ENCODE peak calls at places on chromosomes 12 and 14, in six cellular contexts. X is pancreas; D is lower lobe of right lung; N is CD4-positive, alpha-beta memory T cell; S is body of pancreas; B is endothelial cell of umbilical vein. H is an unnamed sample. For H3K36me3 and H3K9me3, the result is how much of the 10 kb centered on the place peaks cover.

GRCh38 chr12:14621821-14622220 is 54.1 kb upstream of the PLBD1 start:
- DNase-seq in N (no peak), B (no peak), X (no peak), S (no peak), D (no peak), H (no peak)

GRCh38 chr12:76637807-76638206 is 78.2 kb upstream of the OSBPL8 start:
- DNase-seq in B (no peak), D (no peak), S (no peak), N (no peak), X (no peak), H (no peak)

GRCh38 chr12:78156751-78157150 is 326.1 kb downstream of the NAV3 start:
- DNase-seq in X (no peak), S (no peak), D (no peak), N (no peak), B (no peak), H (no peak)

GRCh38 chr12:132100306-132101065 is 43.6 kb downstream of the DDX51 start:
- DNase-seq in B (no peak), D (no peak), N (no peak), X (no peak), S (no peak), H (no peak)

GRCh38 chr14:36502558-36503508 is 17.2 kb downstream of the NKX2-1 start:
- DNase-seq in D (no peak), N (no peak), B (no peak), X (no peak), S (no peak), H (no peak)

GRCh38 chr12:50404307-50404706 is 3.6 kb downstream of the LARP4 start:
- DNase-seq in D (no peak), N (no peak), S (no peak), B (no peak), X (no peak), H (no peak)

GRCh38 chr14:33676135-33676566 is 274.7 kb downstream of the EGLN3 start:
- DNase-seq in X (no peak), N (no peak), D (peak), B (peak), S (peak), H (peak)

GRCh38 chr14:94681300-94682060 is 69.3 kb downstream of the SERPINA3 start:
- DNase-seq in S (peak), B (peak), N (no peak), D (no peak), X (peak), H (peak)

GRCh38 chr14:101654051-101654450 is 92.8 kb downstream of the DIO3 start:
- DNase-seq in N (no peak), S (no peak), X (no peak), D (no peak), B (no peak), H (no peak)

GRCh38 chr14:86501611-86502010 is 971.7 kb downstream of the FLRT2 start:
- DNase-seq in N (peak), B (no peak), S (no peak), X (no peak), D (no peak), H (peak)

GRCh38 chr12:128259556-128260070 is 7.4 kb upstream of the TMEM132C start:
- DNase-seq in D (no peak), X (peak), N (no peak), B (peak), S (peak), H (peak)

GRCh38 chr12:125065753-125066570 is 727 bp downstream of the AACS start:
- DNase-seq in S (no peak), D (no peak), N (no peak), X (no peak), B (no peak), H (no peak)

GRCh38 chr12:57182918-57183575 is 33.5 kb upstream of the NXPH4 start:
- DNase-seq in S (peak), N (peak), B (peak), X (peak), D (peak), H (peak)

GRCh38 chr12:109150124-109150640 is 33.8 kb downstream of the ACACB start:
- DNase-seq in B (no peak), D (no peak), S (no peak), X (no peak), N (no peak), H (peak)

GRCh38 chr14:24368562-24369252 is 723 bp downstream of the NFATC4 start:
- DNase-seq in S (peak), D (peak), N (peak), X (peak), B (peak), H (no peak)

GRCh38 chr12:16691624-16692023 is 85.7 kb upstream of the LMO3 start:
- DNase-seq in S (peak), X (peak), B (no peak), D (no peak), N (no peak), H (no peak)

GRCh38 chr14:69708586-69709169 is 58.3 kb upstream of the SRSF5 start:
- DNase-seq in N (peak), X (no peak), D (no peak), B (no peak), S (no peak), H (peak)

GRCh38 chr14:74906923-74907620 is 16.0 kb downstream of the RPS6KL1 start:
- DNase-seq in D (no peak), N (no peak), B (no peak), X (no peak), S (no peak), H (peak)

GRCh38 chr14:37810094-37810801 is 214.8 kb downstream of the TTC6 start:
- DNase-seq in S (no peak), X (no peak), N (no peak), D (no peak), B (no peak), H (no peak)

GRCh38 chr14:69741055-69741454 is 25.9 kb upstream of the SRSF5 start:
- DNase-seq in S (no peak), D (no peak), X (no peak), B (no peak), N (no peak), H (no peak)

GRCh38 chr12:108649668-108650067 is 16.0 kb upstream of the SELPLG start:
- DNase-seq in S (no peak), N (no peak), D (no peak), B (peak), X (no peak), H (no peak)

GRCh38 chr14:69956970-69957369 is 77.8 kb downstream of the SMOC1 start:
- DNase-seq in D (no peak), N (no peak), S (no peak), B (no peak), X (no peak), H (no peak)

GRCh38 chr14:32190713-32191112 is 11.1 kb upstream of the RNU6-7 start:
- DNase-seq in D (no peak), X (no peak), N (no peak), S (no peak), B (no peak), H (no peak)

GRCh38 chr12:101127521-101128219 is 82.4 kb downstream of the SLC5A8 start:
- DNase-seq in D (no peak), X (no peak), N (no peak), B (no peak), S (no peak), H (no peak)

GRCh38 chr12:101719566-101719965 is 19.7 kb downstream of the SYCP3 start:
- DNase-seq in B (no peak), X (no peak), D (no peak), S (no peak), N (no peak), H (peak)

GRCh38 chr14:54189358-54190354 is 207.2 kb upstream of the CDKN3 start:
- DNase-seq in D (no peak), N (no peak), S (no peak), X (no peak), B (peak), H (no peak)

GRCh38 chr14:94423465-94424056 is 29.0 kb downstream of the SERPINA11 start:
- DNase-seq in D (peak), S (peak), B (peak), X (peak), N (no peak), H (peak)

GRCh38 chr12:100576311-100577036 is 3.0 kb downstream of the GAS2L3 start:
- DNase-seq in D (no peak), B (peak), X (no peak), S (peak), N (no peak), H (peak)

GRCh38 chr12:1611775-1612174 is 17.3 kb upstream of the WNT5B start:
- DNase-seq in S (no peak), N (no peak), X (no peak), D (no peak), B (peak), H (no peak)

GRCh38 chr12:3777206-3777809 is 24.4 kb upstream of the CRACR2A start:
- DNase-seq in S (peak), D (no peak), N (peak), X (peak), B (peak), H (peak)

GRCh38 chr12:95959107-95959506 is 16.0 kb downstream of the AMDHD1 start:
- DNase-seq in X (no peak), S (no peak), D (no peak), N (no peak), B (peak), H (no peak)

GRCh38 chr12:99772274-99772673 is 124.7 kb downstream of the GARIN6 start:
- DNase-seq in D (no peak), B (no peak), N (no peak), X (no peak), S (no peak), H (no peak)

GRCh38 chr12:16475521-16475920 is 128.1 kb downstream of the MGST1 start:
- DNase-seq in N (no peak), B (no peak), D (no peak), S (no peak), X (no peak), H (no peak)

GRCh38 chr14:94056579-94057308 is 24.3 kb downstream of the DDX24 start:
- DNase-seq in S (no peak), B (no peak), N (peak), X (no peak), D (no peak), H (peak)

GRCh38 chr12:92044435-92044834 is 101.2 kb downstream of the BTG1 start:
- DNase-seq in B (no peak), X (no peak), N (no peak), D (no peak), S (no peak), H (no peak)

GRCh38 chr14:95490727-95491451 is 25.6 kb downstream of the SYNE3 start:
- DNase-seq in B (no peak), S (no peak), D (no peak), N (no peak), X (no peak), H (peak)

GRCh38 chr12:112782250-112782649 is 9.3 kb upstream of the RPH3A start:
- DNase-seq in D (no peak), X (no peak), B (no peak), N (no peak), S (no peak), H (no peak)

GRCh38 chr12:9364224-9365176 is 156.3 kb upstream of the PZP start:
- DNase-seq in D (no peak), N (peak), S (no peak), B (no peak), X (no peak), H (peak)

GRCh38 chr12:118397693-118398440 is 21.5 kb downstream of the SUDS3 start:
- DNase-seq in S (no peak), N (no peak), X (no peak), B (no peak), D (no peak), H (no peak)

GRCh38 chr14:25111061-25111601 is 61.2 kb upstream of the STXBP6 start:
- DNase-seq in B (no peak), S (peak), D (no peak), N (no peak), X (no peak), H (peak)

DNA sequence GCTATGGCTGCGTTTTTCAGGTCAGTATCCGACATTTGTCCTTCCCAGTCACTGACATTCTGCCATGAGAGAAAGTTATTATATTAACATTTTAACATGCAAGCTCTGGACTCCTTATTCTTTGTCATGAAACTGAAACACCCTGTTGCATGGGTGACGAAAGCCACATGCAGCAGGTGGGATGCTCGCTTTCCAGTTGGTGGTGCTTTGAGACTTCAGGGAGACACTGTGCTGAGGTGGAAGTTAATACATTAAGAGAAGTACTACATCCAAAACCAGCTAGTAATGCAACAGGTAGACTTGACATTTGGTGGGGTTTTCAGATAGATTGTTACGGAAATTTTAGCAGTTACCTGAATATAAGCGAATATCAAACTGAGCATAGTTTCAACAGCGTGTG is 32.8 kb upstream of the AMN start:
- DNase-seq in N (no peak), X (no peak), S (no peak), D (no peak), B (no peak), H (no peak)
- H3K36me3 ChIP-seq in N (under half), X (under half), S (under half), D (under half), B (under half), H (under half)

DNA sequence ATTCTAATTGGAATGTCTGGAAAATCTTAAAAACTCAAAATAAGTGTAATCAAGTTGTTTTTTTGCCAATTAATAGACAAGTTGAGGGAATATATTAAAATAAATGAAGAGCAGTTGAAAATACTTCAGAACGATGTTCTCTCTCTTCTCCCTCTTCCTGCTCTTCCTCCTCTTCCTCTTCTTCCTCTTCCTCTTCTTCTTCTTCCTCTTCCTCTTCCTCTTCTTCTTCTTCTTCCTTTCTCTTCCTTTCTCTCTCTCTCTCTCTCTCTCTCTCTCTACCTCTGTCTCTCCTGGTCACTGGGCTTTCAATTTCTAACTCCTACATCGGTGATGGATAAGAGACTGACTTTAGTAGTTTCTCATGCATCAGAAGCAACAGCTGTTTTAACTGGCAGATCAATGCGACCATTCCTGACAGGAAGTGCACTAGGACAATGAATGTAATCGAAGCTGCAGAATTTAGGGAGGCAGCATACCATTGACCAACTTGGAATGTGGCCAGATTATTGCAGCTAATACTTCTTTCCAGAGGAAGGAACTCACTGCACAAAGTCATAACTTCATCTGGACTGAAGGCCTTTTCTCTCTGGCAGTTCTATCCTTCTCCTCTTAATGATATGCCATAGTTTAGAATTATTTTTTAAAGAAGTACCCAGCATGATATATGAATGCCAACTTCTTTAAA is 13.8 kb upstream of the TMTC2 start:
- DNase-seq in X (no peak), S (no peak), B (no peak), N (no peak), D (no peak), H (no peak)
- H3K9me3 ChIP-seq in X (under half), S (under half), B (under half), N (under half), D (under half), H (under half)

GRCh38 chr12:85237320-85237719 is 42.7 kb upstream of the ALX1 start:
- DNase-seq in X (no peak), D (no peak), N (no peak), S (no peak), B (no peak), H (no peak)
- H3K36me3 ChIP-seq in X (under half), D (under half), N (under half), S (under half), B (under half), H (under half)

GRCh38 chr12:34394211-34395055 is 372.1 kb downstream of the ALG10 start:
- DNase-seq in B (no peak), X (peak), D (peak), S (no peak), N (no peak), H (no peak)
- H3K9me3 ChIP-seq in B (under half), X (under half), D (under half), S (under half), N (under half), H (under half)

DNA sequence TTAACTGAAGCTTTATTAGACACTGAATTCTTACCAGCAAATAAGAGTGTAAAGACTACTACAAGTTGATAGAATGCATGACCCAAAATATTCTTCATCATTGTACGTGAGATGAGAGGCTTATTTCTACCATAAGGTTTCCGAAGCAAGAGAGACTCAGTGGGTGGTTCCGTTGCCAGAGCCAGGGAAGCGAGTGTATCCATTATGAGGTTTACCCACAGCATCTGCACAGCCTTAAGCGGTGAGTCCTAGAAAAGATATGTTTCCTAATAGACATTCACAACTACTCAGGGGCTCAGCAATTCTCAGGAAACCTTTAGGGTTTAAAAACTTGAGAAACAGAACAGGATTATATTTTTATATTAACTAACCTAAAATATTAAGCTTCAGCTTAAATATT is 77.8 kb upstream of the POC1B start:
- DNase-seq in D (no peak), S (no peak), N (no peak), B (no peak), X (no peak), H (no peak)
- H3K36me3 ChIP-seq in D (half or more), S (under half), N (under half), B (under half), X (under half), H (under half)

GRCh38 chr14:77457115-77457521 is 283 bp downstream of the VIPAS39 start:
- DNase-seq in S (peak), N (no peak), D (no peak), B (no peak), X (no peak), H (no peak)

GRCh38 chr14:77457522-77458248 is at the start of the genes AHSA1 and VIPAS39:
- DNase-seq in D (peak), N (peak), B (peak), X (peak), S (peak), H (peak)

GRCh38 chr14:77455966-77456640 is 1.3 kb downstream of the VIPAS39 start:
- DNase-seq in N (no peak), B (no peak), S (no peak), X (no peak), D (no peak), H (no peak)

GRCh38 chr14:77458249-77458950 is 507 bp downstream of the AHSA1 start:
- DNase-seq in B (no peak), N (peak), X (no peak), D (peak), S (peak), H (peak)

DNA sequence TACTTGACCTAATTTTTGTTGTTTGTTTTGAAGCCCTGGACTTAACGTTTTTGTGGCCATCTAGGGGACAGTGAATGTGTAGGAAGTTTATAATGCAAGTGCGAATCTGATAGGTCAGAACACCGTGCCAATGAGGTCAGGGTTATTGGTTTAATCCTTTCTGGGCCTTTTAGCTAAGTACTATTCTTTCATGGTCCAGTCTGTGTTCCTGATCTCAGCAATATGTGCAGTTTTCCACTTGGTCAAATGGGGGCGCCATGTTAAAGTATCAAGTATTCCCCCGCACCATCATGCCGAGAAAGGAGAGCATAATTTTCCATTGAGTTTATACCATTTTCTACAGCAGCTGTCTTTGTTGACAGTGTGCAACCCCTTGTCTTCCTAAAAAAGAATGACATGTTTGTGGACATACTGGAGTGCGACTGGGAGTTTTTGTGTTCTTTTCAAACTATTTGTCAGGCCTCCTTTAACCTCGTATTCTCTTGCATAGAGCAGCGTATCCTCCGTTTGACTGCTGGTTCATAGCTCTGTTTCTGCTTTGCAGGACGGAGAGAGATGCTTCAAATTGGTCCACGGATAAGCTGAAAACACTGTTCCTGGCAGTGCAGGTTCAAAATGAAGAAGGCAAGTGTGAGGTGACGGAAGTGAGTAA is 1.3 kb downstream of the AHSA1 start:
- DNase-seq in B (peak), S (peak), N (peak), X (peak), D (no peak), H (peak)
- H3K9me3 ChIP-seq in B (under half), S (under half), N (under half), X (under half), D (under half), H (under half)

DNA sequence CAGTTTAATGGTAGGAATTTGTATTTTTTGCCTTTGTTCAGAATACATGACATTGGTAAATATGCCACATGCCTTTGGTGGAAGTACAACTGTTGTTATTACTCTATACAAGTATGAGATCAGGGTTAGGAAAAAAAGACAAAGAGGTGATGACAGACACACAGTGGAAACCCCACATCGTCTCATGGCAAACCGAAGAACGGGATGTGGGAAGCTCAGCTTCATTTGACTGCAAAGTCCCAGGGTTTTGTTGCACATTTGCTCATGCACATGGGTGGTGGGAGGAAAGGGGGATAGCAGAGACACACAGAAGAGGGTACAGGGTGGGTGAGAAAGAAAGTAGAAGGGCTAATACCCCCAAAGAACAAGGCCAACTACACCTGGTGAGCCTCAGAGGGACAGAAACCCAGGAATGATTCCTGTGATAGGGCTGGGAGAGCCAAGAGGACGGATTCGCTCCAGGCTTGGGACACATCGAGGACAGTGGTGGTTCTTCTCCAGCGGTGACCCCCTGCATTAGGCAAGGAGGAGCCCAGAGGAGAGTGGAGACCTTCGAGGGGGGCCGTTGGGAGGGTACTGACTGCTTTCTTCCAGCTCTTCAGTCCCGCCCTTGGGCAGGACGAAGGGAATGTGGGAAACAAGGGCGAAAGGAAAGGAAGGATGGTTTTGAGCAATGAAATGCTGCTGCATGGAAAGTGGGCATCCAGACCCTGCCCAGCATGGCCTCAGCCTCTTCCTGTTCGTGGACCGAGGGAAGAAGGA is 8.1 kb downstream of the VAMP1 start:
- DNase-seq in D (no peak), X (no peak), S (no peak), B (peak), N (no peak), H (no peak)
- H3K36me3 ChIP-seq in D (half or more), X (under half), S (under half), B (under half), N (under half), H (under half)